ENCODE peak calls at places on chromosomes 6 and 20, in nine cellular contexts. One of them, this sample, is unnamed. For H3K36me3, the result is how much of the 10 kb centered on the place peaks cover.

GRCh38 chr6:36815962-36816735 is 23.1 kb downstream of the CPNE5 start:
- DNase-seq in cardiac muscle cell: no peak
- DNase-seq in kidney: no peak
- DNase-seq in heart right ventricle: no peak
- DNase-seq in psoas muscle: no peak
- DNase-seq in right lobe of liver: no peak
- DNase-seq in bronchial epithelial cell: no peak
- DNase-seq in ovary: no peak
- DNase-seq in endodermal cell: no peak
- DNase-seq in this sample: no peak

GRCh38 chr20:43983904-43984361 is 69.3 kb downstream of the TOX2 start:
- DNase-seq in cardiac muscle cell: peak
- DNase-seq in kidney: no peak
- DNase-seq in heart right ventricle: no peak
- DNase-seq in psoas muscle: no peak
- DNase-seq in right lobe of liver: no peak
- DNase-seq in bronchial epithelial cell: no peak
- DNase-seq in ovary: no peak
- DNase-seq in endodermal cell: no peak
- DNase-seq in this sample: no peak

GRCh38 chr20:14984768-14985622 is 647.6 kb upstream of the FLRT3 start:
- DNase-seq in cardiac muscle cell: no peak
- DNase-seq in kidney: no peak
- DNase-seq in heart right ventricle: no peak
- DNase-seq in psoas muscle: no peak
- DNase-seq in right lobe of liver: no peak
- DNase-seq in bronchial epithelial cell: no peak
- DNase-seq in ovary: no peak
- DNase-seq in endodermal cell: no peak
- DNase-seq in this sample: no peak

GRCh38 chr6:11368760-11369159 is 136.3 kb upstream of the NEDD9 start:
- DNase-seq in cardiac muscle cell: no peak
- DNase-seq in kidney: no peak
- DNase-seq in heart right ventricle: no peak
- DNase-seq in psoas muscle: no peak
- DNase-seq in right lobe of liver: no peak
- DNase-seq in bronchial epithelial cell: peak
- DNase-seq in ovary: no peak
- DNase-seq in endodermal cell: peak
- DNase-seq in this sample: no peak

GRCh38 chr6:40897390-40898003 is 141.5 kb downstream of the UNC5CL start:
- DNase-seq in cardiac muscle cell: no peak
- DNase-seq in kidney: no peak
- DNase-seq in heart right ventricle: no peak
- DNase-seq in psoas muscle: no peak
- DNase-seq in right lobe of liver: peak
- DNase-seq in bronchial epithelial cell: no peak
- DNase-seq in ovary: no peak
- DNase-seq in endodermal cell: no peak
- DNase-seq in this sample: no peak

GRCh38 chr6:110256366-110256765 is 76.1 kb downstream of the CDC40 start:
- DNase-seq in cardiac muscle cell: no peak
- DNase-seq in kidney: no peak
- DNase-seq in heart right ventricle: no peak
- DNase-seq in psoas muscle: no peak
- DNase-seq in right lobe of liver: no peak
- DNase-seq in bronchial epithelial cell: no peak
- DNase-seq in ovary: no peak
- DNase-seq in endodermal cell: peak
- DNase-seq in this sample: no peak

GRCh38 chr6:159941286-159942113 is 27.4 kb upstream of the IGF2R start:
- DNase-seq in cardiac muscle cell: peak
- DNase-seq in kidney: no peak
- DNase-seq in heart right ventricle: no peak
- DNase-seq in psoas muscle: no peak
- DNase-seq in right lobe of liver: no peak
- DNase-seq in bronchial epithelial cell: peak
- DNase-seq in ovary: no peak
- DNase-seq in endodermal cell: no peak
- DNase-seq in this sample: no peak

GRCh38 chr6:40778186-40778585 is 191.0 kb upstream of the LRFN2 start:
- DNase-seq in cardiac muscle cell: no peak
- DNase-seq in kidney: no peak
- DNase-seq in heart right ventricle: no peak
- DNase-seq in psoas muscle: no peak
- DNase-seq in right lobe of liver: no peak
- DNase-seq in bronchial epithelial cell: peak
- DNase-seq in ovary: no peak
- DNase-seq in endodermal cell: no peak
- DNase-seq in this sample: no peak

DNA sequence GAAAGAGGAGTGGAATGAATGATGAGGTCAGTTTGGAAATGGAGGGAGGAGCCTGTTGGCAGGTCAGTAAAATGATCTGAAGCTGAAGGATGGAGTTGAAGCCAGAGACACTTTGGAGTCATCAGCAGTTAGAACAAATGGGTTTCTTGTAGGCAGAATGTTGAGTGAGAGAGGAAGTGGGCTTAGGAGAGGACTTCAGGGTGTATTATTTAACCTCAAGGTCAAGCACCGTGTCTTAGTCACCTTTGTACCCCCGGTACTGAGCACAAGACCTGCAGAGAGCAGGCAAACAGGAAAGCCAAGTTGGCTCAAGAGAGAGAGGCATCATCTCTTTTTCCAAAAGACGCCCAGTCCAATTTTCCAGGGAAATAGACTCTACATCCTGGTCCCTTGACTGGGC is 23.3 kb downstream of the C20orf173 start:
- DNase-seq in cardiac muscle cell: no peak
- DNase-seq in kidney: no peak
- DNase-seq in heart right ventricle: no peak
- DNase-seq in psoas muscle: no peak
- DNase-seq in right lobe of liver: no peak
- DNase-seq in bronchial epithelial cell: no peak
- DNase-seq in ovary: no peak
- DNase-seq in endodermal cell: no peak
- DNase-seq in this sample: no peak
- H3K36me3 ChIP-seq in cardiac muscle cell: half or more
- H3K36me3 ChIP-seq in kidney: under half
- H3K36me3 ChIP-seq in heart right ventricle: half or more
- H3K36me3 ChIP-seq in psoas muscle: half or more
- H3K36me3 ChIP-seq in right lobe of liver: under half
- H3K36me3 ChIP-seq in bronchial epithelial cell: under half
- H3K36me3 ChIP-seq in ovary: under half
- H3K36me3 ChIP-seq in endodermal cell: under half
- H3K36me3 ChIP-seq in this sample: under half

GRCh38 chr20:41639630-41640029 is 21.5 kb upstream of the CHD6 start:
- DNase-seq in cardiac muscle cell: peak
- DNase-seq in kidney: no peak
- DNase-seq in heart right ventricle: no peak
- DNase-seq in psoas muscle: no peak
- DNase-seq in right lobe of liver: no peak
- DNase-seq in bronchial epithelial cell: no peak
- DNase-seq in ovary: no peak
- DNase-seq in endodermal cell: no peak
- DNase-seq in this sample: no peak

GRCh38 chr20:41645372-41645771 is 27.2 kb upstream of the CHD6 start:
- DNase-seq in cardiac muscle cell: no peak
- DNase-seq in kidney: no peak
- DNase-seq in heart right ventricle: no peak
- DNase-seq in psoas muscle: no peak
- DNase-seq in right lobe of liver: no peak
- DNase-seq in bronchial epithelial cell: peak
- DNase-seq in ovary: no peak
- DNase-seq in endodermal cell: no peak
- DNase-seq in this sample: no peak

GRCh38 chr20:41649489-41649888 is 31.3 kb upstream of the CHD6 start:
- DNase-seq in cardiac muscle cell: no peak
- DNase-seq in kidney: no peak
- DNase-seq in heart right ventricle: no peak
- DNase-seq in psoas muscle: no peak
- DNase-seq in right lobe of liver: no peak
- DNase-seq in bronchial epithelial cell: no peak
- DNase-seq in ovary: no peak
- DNase-seq in endodermal cell: no peak
- DNase-seq in this sample: no peak

GRCh38 chr20:41638459-41638858 is 20.3 kb upstream of the CHD6 start:
- DNase-seq in cardiac muscle cell: no peak
- DNase-seq in kidney: no peak
- DNase-seq in heart right ventricle: no peak
- DNase-seq in psoas muscle: no peak
- DNase-seq in right lobe of liver: no peak
- DNase-seq in bronchial epithelial cell: no peak
- DNase-seq in ovary: no peak
- DNase-seq in endodermal cell: no peak
- DNase-seq in this sample: no peak

DNA sequence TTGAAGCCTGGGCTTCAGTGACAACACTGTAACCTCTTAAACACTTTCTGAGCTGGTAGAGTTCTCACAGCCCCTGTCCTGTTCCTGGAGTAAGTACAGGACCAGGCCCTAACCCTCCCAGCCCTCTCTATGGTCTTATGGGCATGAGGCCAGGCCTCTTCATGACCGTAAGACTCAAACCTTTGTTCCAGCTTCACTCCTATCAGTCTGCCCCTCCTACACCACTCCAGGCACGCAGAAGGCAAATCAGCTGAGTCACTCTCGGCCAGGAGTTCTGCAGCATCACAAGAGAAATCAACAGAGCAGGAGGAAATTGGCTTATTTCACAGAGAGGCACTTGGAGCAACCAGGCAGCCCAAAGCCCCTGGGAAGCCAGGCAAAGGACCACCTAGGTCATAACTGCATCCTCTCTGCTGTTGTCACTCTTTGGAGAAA is 25.3 kb upstream of the CHD6 start:
- DNase-seq in cardiac muscle cell: peak
- DNase-seq in kidney: no peak
- DNase-seq in heart right ventricle: no peak
- DNase-seq in psoas muscle: no peak
- DNase-seq in right lobe of liver: no peak
- DNase-seq in bronchial epithelial cell: peak
- DNase-seq in ovary: peak
- DNase-seq in endodermal cell: peak
- DNase-seq in this sample: no peak
- TF ChIP-seq CTCF in cardiac muscle cell: no peak
- TF ChIP-seq CTCF in kidney: no peak
- TF ChIP-seq CTCF in heart right ventricle: no peak
- TF ChIP-seq CTCF in psoas muscle: no peak
- TF ChIP-seq CTCF in right lobe of liver: no peak
- TF ChIP-seq CTCF in bronchial epithelial cell: no peak
- TF ChIP-seq CTCF in ovary: no peak
- TF ChIP-seq CTCF in endodermal cell: no peak
- TF ChIP-seq CTCF in this sample: no peak

GRCh38 chr20:51514836-51515235 is 27.7 kb downstream of the NFATC2 start:
- DNase-seq in cardiac muscle cell: no peak
- DNase-seq in kidney: no peak
- DNase-seq in heart right ventricle: no peak
- DNase-seq in psoas muscle: no peak
- DNase-seq in right lobe of liver: no peak
- DNase-seq in bronchial epithelial cell: no peak
- DNase-seq in ovary: no peak
- DNase-seq in endodermal cell: no peak
- DNase-seq in this sample: no peak

GRCh38 chr20:51514252-51514651 is 28.3 kb downstream of the NFATC2 start:
- DNase-seq in cardiac muscle cell: no peak
- DNase-seq in kidney: no peak
- DNase-seq in heart right ventricle: no peak
- DNase-seq in psoas muscle: no peak
- DNase-seq in right lobe of liver: no peak
- DNase-seq in bronchial epithelial cell: no peak
- DNase-seq in ovary: no peak
- DNase-seq in endodermal cell: no peak
- DNase-seq in this sample: no peak

GRCh38 chr20:51517839-51518238 is 24.7 kb downstream of the NFATC2 start:
- DNase-seq in cardiac muscle cell: no peak
- DNase-seq in kidney: no peak
- DNase-seq in heart right ventricle: no peak
- DNase-seq in psoas muscle: no peak
- DNase-seq in right lobe of liver: no peak
- DNase-seq in bronchial epithelial cell: no peak
- DNase-seq in ovary: no peak
- DNase-seq in endodermal cell: no peak
- DNase-seq in this sample: no peak

GRCh38 chr20:51513545-51513944 is 29.0 kb downstream of the NFATC2 start:
- DNase-seq in cardiac muscle cell: no peak
- DNase-seq in kidney: no peak
- DNase-seq in heart right ventricle: no peak
- DNase-seq in psoas muscle: no peak
- DNase-seq in right lobe of liver: no peak
- DNase-seq in bronchial epithelial cell: no peak
- DNase-seq in ovary: no peak
- DNase-seq in endodermal cell: no peak
- DNase-seq in this sample: no peak

DNA sequence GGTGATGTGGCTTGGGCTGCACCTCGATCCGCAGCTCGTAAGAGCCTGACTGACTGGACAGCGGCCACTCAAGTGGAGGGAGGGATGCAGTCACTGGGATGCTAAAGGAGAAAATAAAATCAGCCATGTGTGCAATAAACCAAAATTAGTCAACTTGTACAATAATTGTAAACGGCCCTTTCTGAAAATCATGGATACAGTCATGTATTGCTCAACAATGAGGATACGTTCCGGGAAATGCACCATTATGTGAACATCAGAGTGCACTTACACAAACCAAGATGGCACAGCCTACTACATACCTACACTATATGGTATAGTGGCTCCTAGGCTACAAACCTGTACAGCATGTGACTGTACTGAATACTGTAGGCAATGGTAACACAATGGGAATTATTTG is 25.7 kb downstream of the NFATC2 start:
- DNase-seq in cardiac muscle cell: no peak
- DNase-seq in kidney: no peak
- DNase-seq in heart right ventricle: no peak
- DNase-seq in psoas muscle: no peak
- DNase-seq in right lobe of liver: no peak
- DNase-seq in bronchial epithelial cell: no peak
- DNase-seq in ovary: no peak
- DNase-seq in endodermal cell: no peak
- DNase-seq in this sample: no peak
- H3K36me3 ChIP-seq in cardiac muscle cell: under half
- H3K36me3 ChIP-seq in kidney: under half
- H3K36me3 ChIP-seq in heart right ventricle: under half
- H3K36me3 ChIP-seq in psoas muscle: under half
- H3K36me3 ChIP-seq in right lobe of liver: under half
- H3K36me3 ChIP-seq in bronchial epithelial cell: under half
- H3K36me3 ChIP-seq in ovary: under half
- H3K36me3 ChIP-seq in endodermal cell: under half
- H3K36me3 ChIP-seq in this sample: under half

DNA sequence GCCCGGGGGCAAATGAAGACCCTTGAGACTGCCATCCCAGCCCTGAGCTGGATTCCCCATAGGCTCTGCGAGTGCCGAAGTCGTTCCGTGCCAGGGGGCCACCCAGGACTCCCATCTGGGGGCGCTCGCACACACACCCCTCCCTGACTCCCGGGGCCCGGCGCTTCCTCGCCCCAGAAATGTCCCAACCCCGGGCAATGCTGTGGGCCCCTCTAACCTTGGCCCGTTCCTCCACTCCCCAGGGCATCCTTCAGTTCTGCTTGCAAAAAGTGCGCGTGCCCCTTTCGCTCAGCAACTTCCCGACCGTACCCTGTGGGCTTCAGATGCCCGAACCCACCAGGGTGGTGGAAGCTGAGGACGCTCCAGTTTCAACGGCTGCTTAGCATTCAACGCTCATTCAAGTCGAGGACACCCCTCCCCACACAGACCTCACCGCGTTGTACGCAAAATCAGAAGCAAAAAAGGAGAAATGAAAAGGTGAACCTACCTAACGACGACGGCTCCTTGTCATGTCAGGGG is 25.4 kb downstream of the RIPOR2 start:
- DNase-seq in cardiac muscle cell: peak
- DNase-seq in kidney: peak
- DNase-seq in heart right ventricle: peak
- DNase-seq in psoas muscle: peak
- DNase-seq in right lobe of liver: peak
- DNase-seq in bronchial epithelial cell: peak
- DNase-seq in ovary: peak
- DNase-seq in endodermal cell: peak
- DNase-seq in this sample: peak
- TF ChIP-seq CTCF in cardiac muscle cell: peak
- TF ChIP-seq CTCF in kidney: no peak
- TF ChIP-seq CTCF in heart right ventricle: peak
- TF ChIP-seq CTCF in psoas muscle: peak
- TF ChIP-seq CTCF in right lobe of liver: no peak
- TF ChIP-seq CTCF in bronchial epithelial cell: no peak
- TF ChIP-seq CTCF in ovary: no peak
- TF ChIP-seq CTCF in endodermal cell: peak
- TF ChIP-seq CTCF in this sample: no peak